ENCODE peak calls at places on chromosomes 1 and 21, in five cellular contexts. W is stimulated activated CD4-positive, alpha-beta T cell treated with anti-CD3 and anti-CD28 coated beads, Interleukin-12 subunit alpha, Interleukin-12 subunit beta, amount 100 ng/mL, for 4 hours; S is hypothalamus; G is T-helper 17 cell; H is activated CD8-positive, alpha-beta memory T cell treated with anti-CD3 and anti-CD28 coated beads for 1 hour. F is an unnamed sample.
A peak's percentile ranks its signal among the peaks of the same experiment; 100 is the strongest.

GRCh38 chr1:39691383-39692151 is at the start of gene HPCAL4:
- DNase-seq in S (peak; percentile 81), W (peak; percentile 84), G (peak; percentile 84), H (peak; percentile 85), F (peak; percentile 88)

GRCh38 chr1:108852541-108852940 is 4.4 kb downstream of the AKNAD1 start:
- DNase-seq in G (no peak), H (no peak), W (no peak), S (peak; percentile 23), F (no peak)

GRCh38 chr21:41349607-41350390 is 12.0 kb upstream of the MX2 start:
- DNase-seq in S (no peak), G (no peak), W (no peak), H (no peak), F (no peak)

GRCh38 chr1:205786599-205786998 is 11.3 kb upstream of the RAB29 start:
- DNase-seq in S (no peak), W (no peak), H (no peak), G (no peak), F (no peak)

GRCh38 chr21:19122371-19122770 is 718.8 kb upstream of the TMPRSS15 start:
- DNase-seq in H (no peak), G (no peak), W (no peak), S (no peak), F (no peak)

GRCh38 chr1:83508485-83509151 is 490.3 kb downstream of the TTLL7 start:
- DNase-seq in S (no peak), H (no peak), W (no peak), G (peak; percentile 4), F (no peak)

GRCh38 chr1:8374812-8375211 is 56.9 kb downstream of the SLC45A1 start:
- DNase-seq in G (no peak), W (no peak), S (no peak), H (no peak), F (no peak)

GRCh38 chr1:231931846-231932454 is 305.4 kb downstream of the DISC1 start:
- DNase-seq in G (peak; percentile 5), W (peak; percentile 30), S (no peak), H (no peak), F (peak; percentile 32)

GRCh38 chr1:8083739-8084484 is 57.8 kb upstream of the ERRFI1 start:
- DNase-seq in S (no peak), W (no peak), H (no peak), G (no peak), F (no peak)

GRCh38 chr1:153670257-153670858 is 435 bp downstream of the ILF2 start:
- DNase-seq in W (peak; percentile 28), G (peak; percentile 9), H (no peak), S (no peak), F (no peak)

GRCh38 chr1:99659755-99660210 is 13.9 kb downstream of the PALMD start:
- DNase-seq in G (no peak), W (no peak), S (no peak), H (no peak), F (no peak)

GRCh38 chr1:94501426-94501825 is 40.1 kb downstream of the F3 start:
- DNase-seq in H (no peak), W (no peak), S (no peak), G (no peak), F (no peak)

GRCh38 chr1:8813991-8814390 is 3.4 kb downstream of the RERE start:
- DNase-seq in G (no peak), H (no peak), S (no peak), W (no peak), F (no peak)

GRCh38 chr1:83998599-83999315 is at the start of gene TTLL7:
- DNase-seq in W (peak; percentile 49), H (peak; percentile 17), S (peak; percentile 94), G (peak; percentile 38), F (peak; percentile 78)

GRCh38 chr1:90127288-90127953 is 132.5 kb downstream of the ZNF326 start:
- DNase-seq in G (no peak), S (no peak), H (no peak), W (no peak), F (no peak)

GRCh38 chr21:27793901-27794300 is 827.0 kb upstream of the ADAMTS5 start:
- DNase-seq in G (no peak), H (no peak), S (no peak), W (no peak), F (no peak)

GRCh38 chr1:227378876-227379554 is 60.7 kb upstream of the CDC42BPA start:
- DNase-seq in S (no peak), G (no peak), H (no peak), W (no peak), F (no peak)

GRCh38 chr1:156508205-156508954 is 7.8 kb upstream of the MEF2D start:
- DNase-seq in H (no peak), W (no peak), G (no peak), S (peak; percentile 23), F (no peak)

GRCh38 chr1:55860816-55861519 is 645.8 kb upstream of the USP24 start:
- DNase-seq in S (no peak), W (no peak), G (no peak), H (no peak), F (no peak)

GRCh38 chr1:37556712-37557196 is at the start of gene DNALI1:
- DNase-seq in H (no peak), G (no peak), W (no peak), S (peak; percentile 88), F (peak; percentile 96)

GRCh38 chr21:45574691-45575090 is 32.5 kb upstream of the SLC19A1 start:
- DNase-seq in G (no peak), S (no peak), W (no peak), H (no peak), F (no peak)